ENCODE peak calls at places on chromosomes 1 and 21, in nine cellular contexts. Q, F, U, H, I, E, N, Y and L are unnamed samples.

GRCh38 chr1:10713614-10714013 is 82.8 kb downstream of the CASZ1 start:
- DNase-seq in Q (no peak), F (no peak), U (no peak), H (no peak), I (no peak), E (no peak), N (no peak), Y (no peak), L (no peak)

GRCh38 chr1:220038640-220039039 is 7.7 kb downstream of the EPRS1 start:
- DNase-seq in Q (no peak), F (no peak), U (no peak), H (no peak), I (no peak), E (no peak), N (no peak), Y (no peak), L (no peak)

GRCh38 chr1:55007626-55008025 is 8.9 kb downstream of the BSND start:
- DNase-seq in Q (no peak), F (no peak), U (no peak), H (no peak), I (no peak), E (no peak), N (no peak), Y (no peak), L (no peak)

GRCh38 chr1:45659222-45659621 is 27.1 kb downstream of the GPBP1L1 start:
- DNase-seq in Q (no peak), F (no peak), U (no peak), H (no peak), I (no peak), E (no peak), N (no peak), Y (no peak), L (no peak)

GRCh38 chr1:92538048-92538412 is 51.3 kb upstream of the GFI1 start:
- DNase-seq in Q (no peak), F (no peak), U (no peak), H (no peak), I (no peak), E (no peak), N (no peak), Y (no peak), L (no peak)

GRCh38 chr1:117930484-117930883 is 945 bp downstream of the WDR3 start:
- DNase-seq in Q (no peak), F (no peak), U (no peak), H (no peak), I (no peak), E (no peak), N (no peak), Y (no peak), L (no peak)

GRCh38 chr1:16921391-16922185 is at the start of gene CROCC:
- DNase-seq in Q (peak), F (no peak), U (no peak), H (no peak), I (no peak), E (peak), N (peak), Y (no peak), L (no peak)

GRCh38 chr1:173100476-173101107 is 49.9 kb upstream of the TNFSF18 start:
- DNase-seq in Q (no peak), F (no peak), U (no peak), H (no peak), I (no peak), E (no peak), N (no peak), Y (no peak), L (no peak)

GRCh38 chr21:18449586-18449985 is 46.0 kb upstream of the TMPRSS15 start:
- DNase-seq in Q (no peak), F (no peak), U (no peak), H (no peak), I (no peak), E (no peak), N (no peak), Y (no peak), L (no peak)

GRCh38 chr1:195664628-195665027 is 943.6 kb downstream of the KCNT2 start:
- DNase-seq in Q (no peak), F (peak), U (no peak), H (no peak), I (no peak), E (no peak), N (no peak), Y (no peak), L (no peak)

GRCh38 chr1:203555484-203556046 is 61.6 kb downstream of the OPTC start:
- DNase-seq in Q (no peak), F (no peak), U (no peak), H (no peak), I (no peak), E (no peak), N (no peak), Y (no peak), L (no peak)

GRCh38 chr1:232382671-232383070 is 247.3 kb downstream of the SIPA1L2 start:
- DNase-seq in Q (no peak), F (no peak), U (no peak), H (no peak), I (no peak), E (no peak), N (no peak), Y (no peak), L (no peak)

GRCh38 chr1:199279107-199279506 is 640.3 kb downstream of the PTPRC start:
- DNase-seq in Q (no peak), F (no peak), U (no peak), H (no peak), I (no peak), E (no peak), N (no peak), Y (no peak), L (no peak)

GRCh38 chr1:193701729-193702128 is 515.3 kb upstream of the B3GALT2 start:
- DNase-seq in Q (no peak), F (no peak), U (no peak), H (no peak), I (no peak), E (no peak), N (no peak), Y (no peak), L (no peak)

GRCh38 chr1:18960409-18960808 is 3.9 kb upstream of the IFFO2 start:
- DNase-seq in Q (no peak), F (no peak), U (no peak), H (no peak), I (no peak), E (no peak), N (no peak), Y (no peak), L (no peak)

GRCh38 chr1:210250998-210251679 is 18.5 kb downstream of the SERTAD4 start:
- DNase-seq in Q (peak), F (peak), U (peak), H (peak), I (no peak), E (no peak), N (peak), Y (no peak), L (no peak)

GRCh38 chr1:175090775-175091174 is 23.1 kb downstream of the TNN start:
- DNase-seq in Q (no peak), F (no peak), U (no peak), H (no peak), I (no peak), E (no peak), N (no peak), Y (no peak), L (no peak)

GRCh38 chr1:31742462-31743212 is 21.5 kb downstream of the ADGRB2 start:
- DNase-seq in Q (no peak), F (no peak), U (no peak), H (no peak), I (peak), E (no peak), N (no peak), Y (no peak), L (no peak)

GRCh38 chr1:34190692-34191091 is 14.0 kb downstream of the C1orf94 start:
- DNase-seq in Q (no peak), F (no peak), U (no peak), H (no peak), I (no peak), E (no peak), N (no peak), Y (no peak), L (no peak)

GRCh38 chr1:153375511-153375910 is at the start of gene S100A12:
- DNase-seq in Q (no peak), F (peak), U (no peak), H (no peak), I (no peak), E (no peak), N (no peak), Y (peak), L (no peak)

GRCh38 chr1:8822383-8823294 is 5.2 kb upstream of the RERE start:
- DNase-seq in Q (no peak), F (no peak), U (peak), H (peak), I (no peak), E (no peak), N (peak), Y (peak), L (no peak)

GRCh38 chr21:45898781-45899180 is 82.8 kb upstream of the COL6A1 start:
- DNase-seq in Q (no peak), F (no peak), U (no peak), H (no peak), I (no peak), E (no peak), N (no peak), Y (no peak), L (no peak)

GRCh38 chr1:74790453-74790852 is 57.5 kb downstream of the TYW3 start:
- DNase-seq in Q (no peak), F (no peak), U (no peak), H (no peak), I (no peak), E (no peak), N (no peak), Y (no peak), L (no peak)

GRCh38 chr1:43991476-43992231 is at the start of gene CCDC24:
- DNase-seq in Q (no peak), F (peak), U (peak), H (peak), I (peak), E (peak), N (peak), Y (peak), L (peak)

GRCh38 chr1:17301767-17302166 is 6.2 kb upstream of the PADI4 start:
- DNase-seq in Q (no peak), F (no peak), U (no peak), H (no peak), I (no peak), E (no peak), N (no peak), Y (no peak), L (no peak)

GRCh38 chr1:9294440-9294773 is 1.7 kb downstream of the SPSB1 start:
- DNase-seq in Q (no peak), F (peak), U (no peak), H (no peak), I (no peak), E (no peak), N (no peak), Y (peak), L (no peak)

GRCh38 chr1:193979219-193979618 is 792.8 kb upstream of the B3GALT2 start:
- DNase-seq in Q (no peak), F (no peak), U (no peak), H (no peak), I (no peak), E (no peak), N (no peak), Y (no peak), L (no peak)

GRCh38 chr1:224641030-224641429 is 24.9 kb downstream of the CNIH3 start:
- DNase-seq in Q (peak), F (peak), U (peak), H (no peak), I (no peak), E (no peak), N (no peak), Y (no peak), L (no peak)

GRCh38 chr1:70826428-70826827 is 221.2 kb downstream of the PTGER3 start:
- DNase-seq in Q (no peak), F (no peak), U (no peak), H (no peak), I (no peak), E (no peak), N (no peak), Y (no peak), L (no peak)

GRCh38 chr1:65264197-65264929 is 45.0 kb upstream of the DNAJC6 start:
- DNase-seq in Q (no peak), F (peak), U (no peak), H (no peak), I (no peak), E (no peak), N (peak), Y (peak), L (no peak)

GRCh38 chr1:218430802-218431201 is 85.7 kb downstream of the TGFB2 start:
- DNase-seq in Q (no peak), F (no peak), U (no peak), H (no peak), I (no peak), E (no peak), N (no peak), Y (no peak), L (no peak)

GRCh38 chr1:1342584-1343115 is 6.6 kb downstream of the DVL1 start:
- DNase-seq in Q (no peak), F (no peak), U (no peak), H (no peak), I (no peak), E (no peak), N (no peak), Y (no peak), L (no peak)

GRCh38 chr1:198359024-198359653 is 181.3 kb downstream of the ATP6V1G3 start:
- DNase-seq in Q (no peak), F (peak), U (no peak), H (no peak), I (no peak), E (no peak), N (no peak), Y (no peak), L (no peak)

GRCh38 chr1:150072959-150073358 is 5.4 kb downstream of the VPS45 start:
- DNase-seq in Q (no peak), F (peak), U (no peak), H (no peak), I (no peak), E (no peak), N (no peak), Y (no peak), L (no peak)

GRCh38 chr1:164611754-164612642 is 53.0 kb downstream of the PBX1 start:
- DNase-seq in Q (no peak), F (peak), U (peak), H (no peak), I (no peak), E (no peak), N (peak), Y (peak), L (peak)

GRCh38 chr1:44489481-44489880 is 84.4 kb downstream of the RNF220 start:
- DNase-seq in Q (no peak), F (no peak), U (no peak), H (no peak), I (no peak), E (no peak), N (no peak), Y (no peak), L (no peak)

GRCh38 chr1:29426701-29427279 is 190.5 kb downstream of the PTPRU start:
- DNase-seq in Q (no peak), F (no peak), U (no peak), H (no peak), I (no peak), E (no peak), N (peak), Y (no peak), L (no peak)

GRCh38 chr1:11692899-11693590 is 1.5 kb downstream of the DRAXIN start:
- DNase-seq in Q (no peak), F (no peak), U (no peak), H (no peak), I (no peak), E (no peak), N (no peak), Y (peak), L (no peak)

GRCh38 chr1:109134423-109134822 is 20.5 kb downstream of the ELAPOR1 start:
- DNase-seq in Q (no peak), F (no peak), U (peak), H (no peak), I (no peak), E (no peak), N (no peak), Y (no peak), L (no peak)
- TF ChIP-seq POLR2A in Q (no peak), F (no peak), U (no peak), H (no peak), I (no peak), E (peak), N (no peak), Y (no peak), L (no peak)

DNA sequence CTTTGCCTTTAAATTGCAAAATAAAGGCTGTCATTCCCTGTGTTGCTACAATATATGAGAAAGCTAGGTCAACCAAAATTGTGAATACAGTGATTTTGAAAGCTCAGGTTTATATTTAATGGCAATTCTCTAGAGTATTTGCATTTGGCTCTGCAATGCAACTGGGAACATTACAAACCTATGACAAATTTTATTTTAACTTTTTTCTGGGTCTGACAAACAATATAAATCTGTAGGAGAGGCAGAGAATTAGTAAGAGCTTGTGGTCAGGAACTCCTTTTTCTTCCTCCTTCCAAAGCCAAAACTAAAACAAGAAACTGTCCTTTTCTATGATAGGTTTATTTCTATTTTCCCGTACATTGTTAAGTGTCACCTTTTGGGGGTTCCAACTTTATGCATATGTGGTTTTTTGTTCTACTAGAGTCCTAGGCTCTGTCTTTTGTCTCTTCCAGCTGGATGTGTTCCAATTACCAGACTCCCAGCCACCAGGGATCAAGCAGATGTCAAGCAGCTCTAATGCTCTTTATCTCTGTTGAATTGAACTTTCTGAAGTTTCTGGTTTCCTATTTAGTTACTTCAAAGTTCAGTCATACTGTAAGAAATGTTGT is 106.9 kb downstream of the ASH1L start:
- DNase-seq in Q (no peak), F (no peak), U (no peak), H (no peak), I (peak), E (no peak), N (no peak), Y (no peak), L (no peak)
- TF ChIP-seq CTCF in Q (no peak), F (no peak), U (no peak), H (no peak), I (no peak), E (no peak), N (no peak), Y (no peak), L (no peak)

DNA sequence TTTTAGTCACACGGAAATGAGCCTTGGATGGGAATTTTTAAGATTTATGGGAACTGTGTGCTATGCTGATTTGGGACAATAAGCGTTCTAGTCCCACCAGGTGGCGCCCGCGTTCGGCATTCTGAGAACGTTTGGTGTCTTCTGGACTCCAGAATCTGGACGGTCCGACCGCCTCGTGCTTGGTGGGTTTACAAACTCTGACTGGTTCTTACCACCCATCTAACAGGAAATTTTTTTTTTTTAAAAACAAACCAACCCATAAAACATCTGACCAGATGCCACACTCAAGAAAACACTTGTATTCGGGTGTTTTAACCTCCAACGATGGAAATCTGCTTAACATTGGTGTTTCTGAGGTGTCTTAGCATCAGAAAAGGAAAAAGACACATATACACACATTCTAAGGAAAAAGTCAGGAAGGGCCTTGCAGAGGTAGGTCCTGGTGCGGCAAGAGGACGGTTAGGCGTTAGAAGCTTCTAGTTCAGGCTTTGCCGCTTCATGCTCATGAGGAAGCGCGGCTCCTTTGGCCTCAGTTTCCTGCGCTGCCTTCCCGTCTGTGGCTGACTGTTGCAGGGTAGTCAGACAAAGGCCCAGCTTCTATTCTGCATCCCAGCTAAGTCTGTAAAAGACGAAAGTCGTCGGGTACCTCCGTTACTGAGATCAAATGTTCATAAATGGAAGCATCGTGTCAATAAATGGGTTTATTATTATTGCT is 814 bp upstream of the DYRK3 start:
- DNase-seq in Q (no peak), F (peak), U (peak), H (peak), I (peak), E (peak), N (peak), Y (peak), L (peak)
- H3K27ac ChIP-seq in Q (no peak), F (peak), U (peak), H (peak), I (peak), E (peak), N (peak), Y (peak), L (peak)

DNA sequence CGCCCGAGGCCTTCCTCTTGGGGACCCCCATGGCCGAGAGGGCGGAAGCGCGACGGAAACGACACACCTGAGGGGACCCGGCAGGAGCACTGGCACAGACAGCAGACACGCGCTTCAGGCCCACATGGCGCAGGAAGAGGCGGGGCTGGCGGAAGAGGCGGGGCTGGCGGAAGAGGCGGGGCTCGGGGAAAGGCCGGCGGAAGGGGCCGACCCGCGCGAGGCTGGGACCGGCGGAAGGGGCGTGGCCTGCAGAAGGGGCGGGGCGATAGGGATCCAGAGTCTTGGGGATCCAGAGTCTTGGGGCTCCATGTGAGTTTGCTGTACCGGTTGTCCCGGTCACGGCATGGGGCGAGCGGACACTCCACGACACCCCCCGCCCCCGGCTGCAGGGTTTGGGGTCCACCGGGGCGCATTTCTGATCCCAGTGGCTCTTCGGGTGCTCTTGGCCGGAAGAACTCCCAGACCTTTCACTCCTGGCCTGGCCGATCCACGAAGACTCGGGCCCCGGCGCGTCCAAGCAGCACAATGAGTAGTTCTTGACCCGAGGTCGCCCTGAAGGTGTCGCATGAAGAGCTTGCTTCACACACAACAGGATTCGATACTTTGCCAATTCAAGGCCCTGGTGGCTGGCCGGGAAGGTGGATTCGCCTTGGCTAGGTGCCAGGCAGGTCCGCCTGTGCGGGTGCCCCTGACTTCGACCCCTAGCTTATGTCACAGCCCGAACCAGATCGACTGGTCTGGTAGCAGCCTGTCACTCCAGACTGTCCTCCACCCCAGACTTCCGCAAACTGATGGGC is at the start of gene URB1:
- DNase-seq in Q (peak), F (peak), U (peak), H (peak), I (peak), E (peak), N (peak), Y (peak), L (peak)
- TF ChIP-seq POLR2A in Q (no peak), F (peak), U (no peak), H (peak), I (peak), E (peak), N (no peak), Y (peak), L (peak)